ENCODE peak calls at places on chromosomes 3 and 15, in seven cellular contexts. D is brain microvascular endothelial cell; X is progenitor cell of endocrine pancreas; C is HCT116; Q is CD4-positive, alpha-beta T cell; K is tibial artery; U is breast epithelium. E is an unnamed sample.

GRCh38 chr3:195204360-195205166 is 66.4 kb downstream of the XXYLT1 start:
- DNase-seq in C (no peak), Q (no peak), K (no peak), U (no peak), X (no peak), D (peak; percentile 68), E (no peak)

GRCh38 chr3:46882377-46883015 is 5.0 kb downstream of the PTH1R start:
- DNase-seq in D (no peak), K (peak; percentile 44), U (no peak), C (no peak), Q (no peak), X (peak; percentile 19), E (no peak)

GRCh38 chr3:12893872-12894271 is 52.5 kb upstream of the RPL32 start:
- DNase-seq in C (no peak), X (no peak), D (no peak), U (no peak), Q (no peak), K (no peak), E (no peak)

GRCh38 chr3:102124301-102125158 is 275.2 kb downstream of the NFKBIZ start:
- DNase-seq in U (no peak), Q (no peak), C (no peak), D (peak; percentile 22), K (no peak), X (no peak), E (no peak)

GRCh38 chr3:12948371-12948770 is 107.0 kb upstream of the RPL32 start:
- DNase-seq in D (peak; percentile 21), X (no peak), C (no peak), U (no peak), K (no peak), Q (no peak), E (no peak)

GRCh38 chr15:70486451-70487379 is 276.6 kb downstream of the UACA start:
- DNase-seq in C (no peak), Q (no peak), X (no peak), U (no peak), K (peak; percentile 36), D (peak; percentile 79), E (no peak)

GRCh38 chr15:95469601-95470000 is 860.9 kb upstream of the NR2F2 start:
- DNase-seq in U (no peak), Q (no peak), C (no peak), D (no peak), K (no peak), X (no peak), E (no peak)

GRCh38 chr3:142888484-142889262 is at the start of gene PCOLCE2:
- DNase-seq in X (peak; percentile 30), C (peak; percentile 27), D (no peak), Q (no peak), K (peak; percentile 49), U (no peak), E (no peak)

GRCh38 chr3:197406266-197406665 is 107.9 kb upstream of the DLG1 start:
- DNase-seq in C (no peak), Q (no peak), K (no peak), D (no peak), U (no peak), X (no peak), E (no peak)

GRCh38 chr15:77282333-77282732 is 137.6 kb downstream of the PEAK1 start:
- DNase-seq in K (peak; percentile 43), U (peak; percentile 19), D (peak; percentile 28), X (no peak), C (no peak), Q (no peak), E (peak; percentile 73)

GRCh38 chr3:172675371-172676193 is 35.3 kb downstream of the NCEH1 start:
- DNase-seq in U (no peak), D (peak; percentile 44), X (no peak), C (peak; percentile 26), Q (no peak), K (no peak), E (no peak)

GRCh38 chr3:112093180-112093522 is 7.0 kb downstream of the C3orf52 start:
- DNase-seq in U (no peak), K (no peak), X (no peak), C (no peak), D (no peak), Q (no peak), E (no peak)

GRCh38 chr3:177482048-177482741 is 284.9 kb upstream of the TBL1XR1 start:
- DNase-seq in X (no peak), Q (no peak), D (no peak), U (no peak), C (no peak), K (no peak), E (no peak)

GRCh38 chr3:15151166-15151565 is 52.2 kb upstream of the RBSN start:
- DNase-seq in Q (no peak), U (no peak), K (no peak), X (no peak), C (no peak), D (peak; percentile 2), E (no peak)

GRCh38 chr3:186589115-186589514 is 18.6 kb downstream of the DNAJB11 start:
- DNase-seq in U (no peak), D (no peak), C (no peak), X (no peak), Q (no peak), K (no peak), E (no peak)
- TF ChIP-seq CTCF in U (no peak), D (peak; percentile 55), C (peak; percentile 44), X (peak; percentile 53), Q (no peak), K (no peak), E (peak; percentile 7)

DNA sequence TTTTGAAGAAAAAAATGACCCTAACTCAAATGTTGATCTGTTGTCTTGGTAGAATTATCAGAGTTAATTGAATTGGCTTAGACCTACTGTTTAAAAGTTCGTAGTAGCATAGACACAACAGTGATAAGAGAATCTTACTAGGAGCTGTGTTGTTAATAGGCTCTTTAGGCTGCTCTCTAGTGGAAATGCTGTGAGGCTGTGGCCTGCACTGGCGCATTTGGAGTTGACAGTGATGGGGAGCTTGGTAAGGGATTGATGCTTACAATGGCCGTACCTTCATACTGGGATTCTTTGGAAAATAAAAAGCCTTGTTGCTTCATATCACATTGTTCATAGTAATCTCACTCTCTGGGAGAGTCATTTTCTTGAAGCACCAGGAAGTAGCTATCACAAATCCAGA is 56.4 kb downstream of the CEP63 start:
- DNase-seq in K (no peak), U (no peak), C (no peak), D (no peak), X (no peak), Q (no peak), E (no peak)
- TF ChIP-seq CTCF in K (no peak), U (no peak), C (no peak), D (no peak), X (no peak), Q (no peak), E (no peak)

DNA sequence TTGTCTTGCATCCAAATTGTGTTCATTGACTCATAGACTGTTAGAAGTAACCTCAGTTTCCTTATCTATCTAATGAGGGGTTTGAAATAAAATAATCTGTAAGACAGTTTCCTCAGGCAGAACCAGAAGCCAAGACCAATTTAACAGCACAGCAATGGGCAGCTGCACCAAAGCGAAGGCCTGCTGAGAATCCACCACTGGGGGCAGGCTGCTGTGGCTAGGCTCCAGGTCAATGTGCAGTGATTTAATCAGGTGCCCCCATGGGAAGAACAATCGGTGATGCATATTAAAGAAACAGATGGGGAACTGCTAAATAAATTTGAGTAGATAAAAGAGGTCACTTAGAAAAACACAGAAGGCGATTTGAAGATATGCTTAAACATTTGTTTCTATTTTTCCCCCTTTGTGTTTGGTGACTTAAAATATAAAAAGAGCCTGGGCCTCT is 28.0 kb upstream of the TMOD3 start:
- DNase-seq in K (no peak), D (peak; percentile 20), Q (no peak), C (peak; percentile 33), X (no peak), U (no peak), E (no peak)
- TF ChIP-seq CTCF in K (no peak), D (peak; percentile 87), Q (peak; percentile 19), C (peak; percentile 96), X (peak; percentile 72), U (no peak), E (peak; percentile 61)

GRCh38 chr3:76699846-76700245 is 340.1 kb upstream of the ROBO2 start:
- DNase-seq in Q (no peak), K (no peak), U (no peak), C (no peak), X (no peak), D (no peak), E (no peak)
- TF ChIP-seq CTCF in Q (no peak), K (no peak), U (no peak), C (no peak), X (no peak), D (no peak), E (no peak)